ENCODE peak calls at places on chromosome 17, in four cellular contexts. U is stimulated activated naive CD8-positive, alpha-beta T cell treated with anti-CD3 and anti-CD28 coated beads, Interleukin-15, amount 100 ng/mL, for 72 hours; C is mucosa of descending colon; K is upper lobe of right lung. W is an unnamed sample.

GRCh38 chr17:9424071-9424640 is 151.5 kb downstream of the STX8 start:
- ATAC-seq in U (no peak), K (no peak), C (no peak), W (no peak)

GRCh38 chr17:58605470-58605869 is 86.4 kb downstream of the TEX14 start:
- ATAC-seq in K (peak; percentile 39), C (no peak), U (peak; percentile 31), W (no peak)

GRCh38 chr17:28488154-28488883 is 14.9 kb downstream of the SLC13A2 start:
- ATAC-seq in K (peak; percentile 27), C (peak; percentile 50), U (no peak), W (no peak)

GRCh38 chr17:44375196-44376017 is 11.8 kb upstream of the FAM171A2 start:
- ATAC-seq in K (no peak), U (no peak), C (peak; percentile 22), W (peak; percentile 9)

GRCh38 chr17:2146132-2146871 is 91.4 kb downstream of the HIC1 start:
- ATAC-seq in C (no peak), U (no peak), K (peak; percentile 91), W (no peak)

GRCh38 chr17:61436995-61437704 is 15.1 kb upstream of the TBX4 start:
- ATAC-seq in C (no peak), U (no peak), K (no peak), W (no peak)

GRCh38 chr17:50872710-50873424 is 6.7 kb upstream of the TOB1 start:
- ATAC-seq in U (peak; percentile 89), K (peak; percentile 32), C (no peak), W (peak; percentile 54)

GRCh38 chr17:80478487-80479245 is 2.3 kb upstream of the NPTX1 start:
- ATAC-seq in C (no peak), K (no peak), U (no peak), W (no peak)

GRCh38 chr17:36935681-36936454 is 1.4 kb upstream of the LHX1 start:
- ATAC-seq in K (no peak), C (peak; percentile 40), U (no peak), W (no peak)

GRCh38 chr17:28967240-28968135 is 16.2 kb upstream of the PHF12 start:
- ATAC-seq in K (peak; percentile 30), C (peak; percentile 27), U (no peak), W (no peak)

GRCh38 chr17:40648326-40648968 is 829 bp upstream of the SMARCE1 start:
- ATAC-seq in C (peak; percentile 63), U (peak; percentile 45), K (peak; percentile 58), W (peak; percentile 32)

GRCh38 chr17:79137015-79137770 is 62.6 kb downstream of the ENGASE start:
- ATAC-seq in U (no peak), K (no peak), C (no peak), W (no peak)

GRCh38 chr17:76036497-76037380 is 9.6 kb upstream of the EVPL start:
- ATAC-seq in C (no peak), U (no peak), K (no peak), W (no peak)

GRCh38 chr17:9817086-9817485 is 4.8 kb downstream of the GSG1L2 start:
- ATAC-seq in U (no peak), K (peak; percentile 76), C (peak; percentile 67), W (peak; percentile 60)

W was measured in esophagus mucosa.